ENCODE peak calls at places on chromosomes 6 and 20, in four cellular contexts. L is astrocyte, V is GM23248, E is fibroblast of lung. T is an unnamed sample.

GRCh38 chr6:169824848-169825557 is 73.6 kb downstream of the ERMARD start:
- DNase-seq in E (no peak), V (no peak), L (no peak), T (no peak)

GRCh38 chr6:149499066-149499465 is 14.3 kb upstream of the ZC3H12D start:
- DNase-seq in V (peak; percentile 76), E (peak; percentile 86), L (peak; percentile 83), T (peak; percentile 82)

GRCh38 chr6:37569999-37570776 is 70.5 kb upstream of the CCDC167 start:
- DNase-seq in E (no peak), V (no peak), L (no peak), T (no peak)

GRCh38 chr6:19835605-19836004 is 1.6 kb upstream of the ID4 start:
- DNase-seq in L (no peak), V (no peak), E (no peak), T (no peak)

GRCh38 chr6:5968817-5969726 is 37.7 kb downstream of the NRN1 start:
- DNase-seq in L (peak; percentile 42), V (peak; percentile 82), E (peak; percentile 53), T (peak; percentile 1)

GRCh38 chr6:168056892-168057527 is 22.0 kb downstream of the FRMD1 start:
- DNase-seq in E (no peak), L (no peak), V (no peak), T (no peak)

GRCh38 chr6:74969591-74970267 is 236.1 kb downstream of the COL12A1 start:
- DNase-seq in L (no peak), E (peak; percentile 7), V (no peak), T (no peak)

GRCh38 chr6:17633465-17634188 is 33.5 kb downstream of the FAM8A1 start:
- DNase-seq in E (no peak), V (no peak), L (no peak), T (no peak)

GRCh38 chr6:90118581-90118980 is 178.1 kb downstream of the BACH2 start:
- DNase-seq in L (no peak), E (no peak), V (no peak), T (no peak)

GRCh38 chr20:17635846-17636245 is 46.2 kb downstream of the RRBP1 start:
- DNase-seq in V (peak; percentile 75), E (no peak), L (no peak), T (no peak)

GRCh38 chr6:38215651-38216319 is 396.3 kb downstream of the ZFAND3 start:
- DNase-seq in V (no peak), L (no peak), E (no peak), T (no peak)

GRCh38 chr6:120077489-120077888 is 727.9 kb upstream of the MAN1A1 start:
- DNase-seq in E (no peak), V (peak; percentile 20), L (peak; percentile 1), T (peak; percentile 27)

GRCh38 chr6:125753218-125753936 is 3.9 kb downstream of the HEY2 start:
- DNase-seq in V (peak; percentile 43), E (peak; percentile 32), L (no peak), T (peak; percentile 66)

GRCh38 chr6:158661156-158661555 is 11.3 kb downstream of the SYTL3 start:
- DNase-seq in L (no peak), E (no peak), V (no peak), T (no peak)

GRCh38 chr6:16286151-16286522 is 47.8 kb downstream of the GMPR start:
- DNase-seq in V (peak; percentile 76), L (no peak), E (peak; percentile 31), T (peak; percentile 54)

GRCh38 chr20:50373674-50374286 is 136.4 kb upstream of the PTPN1 start:
- DNase-seq in L (peak; percentile 9), V (peak; percentile 49), E (peak; percentile 25), T (no peak)

GRCh38 chr6:35065441-35065800 is 75.7 kb downstream of the TCP11 start:
- DNase-seq in E (no peak), L (no peak), V (no peak), T (no peak)

GRCh38 chr6:142867988-142868818 is 76.8 kb downstream of the HIVEP2 start:
- DNase-seq in E (peak; percentile 92), V (no peak), L (peak; percentile 95), T (no peak)

GRCh38 chr20:41750137-41750536 is 132.0 kb upstream of the CHD6 start:
- DNase-seq in V (no peak), E (no peak), L (no peak), T (no peak)

GRCh38 chr6:109632405-109632804 is 58.6 kb downstream of the AK9 start:
- DNase-seq in V (no peak), L (no peak), E (no peak), T (no peak)

GRCh38 chr6:40719671-40720374 is 132.7 kb upstream of the LRFN2 start:
- DNase-seq in V (peak; percentile 60), E (peak; percentile 55), L (peak; percentile 44), T (peak; percentile 57)

GRCh38 chr20:57657537-57658446 is 37.6 kb upstream of the ZBP1 start:
- DNase-seq in V (no peak), E (no peak), L (no peak), T (no peak)

GRCh38 chr6:32668226-32668747 is 1.8 kb upstream of the HLA-DQB1 start:
- DNase-seq in E (no peak), V (peak; percentile 24), L (no peak), T (no peak)

GRCh38 chr6:42177514-42178364 is 4.6 kb downstream of the GUCA1A start:
- DNase-seq in V (no peak), E (no peak), L (no peak), T (no peak)

GRCh38 chr20:45427236-45428149 is 11.6 kb downstream of the PIGT start:
- DNase-seq in V (no peak), E (no peak), L (no peak), T (no peak)

GRCh38 chr6:130624046-130624445 is 203.2 kb upstream of the SMLR1 start:
- DNase-seq in L (peak; percentile 80), E (peak; percentile 84), V (no peak), T (no peak)

GRCh38 chr6:37134622-37135191 is 35.2 kb upstream of the PIM1 start:
- DNase-seq in E (peak; percentile 98), V (peak; percentile 98), L (peak; percentile 97), T (peak; percentile 95)

GRCh38 chr6:54086439-54086838 is 24.8 kb upstream of the MLIP start:
- DNase-seq in E (peak; percentile 39), L (peak; percentile 20), V (peak; percentile 40), T (no peak)

GRCh38 chr6:25028346-25028745 is 92.6 kb upstream of the RIPOR2 start:
- DNase-seq in L (no peak), E (no peak), V (no peak), T (no peak)
- H3K9ac ChIP-seq in L (no peak overlapping the region), E (no peak overlapping the region), V (no peak overlapping the region), T (no peak overlapping the region)

GRCh38 chr20:5164645-5165399 is 38.0 kb downstream of the CDS2 start:
- DNase-seq in E (no peak), V (no peak), L (no peak), T (no peak)

GRCh38 chr20:5156670-5157448 is 30.1 kb downstream of the CDS2 start:
- DNase-seq in E (peak; percentile 62), L (peak; percentile 56), V (peak; percentile 29), T (no peak)

GRCh38 chr20:5160882-5161281 is 34.1 kb downstream of the CDS2 start:
- DNase-seq in E (no peak), V (no peak), L (no peak), T (no peak)

GRCh38 chr20:5159928-5160327 is 33.1 kb downstream of the CDS2 start:
- DNase-seq in E (no peak), L (no peak), V (no peak), T (no peak)

GRCh38 chr20:5161536-5162164 is 34.8 kb downstream of the CDS2 start:
- DNase-seq in E (no peak), L (no peak), V (no peak), T (no peak)
- H3K4me1 ChIP-seq in E (peaks cover 8% of the 10 kb centered on the region), L (peaks cover 8% of the 10 kb centered on the region), V (peaks cover 7% of the 10 kb centered on the region), T (peaks cover 5% of the 10 kb centered on the region)

DNA sequence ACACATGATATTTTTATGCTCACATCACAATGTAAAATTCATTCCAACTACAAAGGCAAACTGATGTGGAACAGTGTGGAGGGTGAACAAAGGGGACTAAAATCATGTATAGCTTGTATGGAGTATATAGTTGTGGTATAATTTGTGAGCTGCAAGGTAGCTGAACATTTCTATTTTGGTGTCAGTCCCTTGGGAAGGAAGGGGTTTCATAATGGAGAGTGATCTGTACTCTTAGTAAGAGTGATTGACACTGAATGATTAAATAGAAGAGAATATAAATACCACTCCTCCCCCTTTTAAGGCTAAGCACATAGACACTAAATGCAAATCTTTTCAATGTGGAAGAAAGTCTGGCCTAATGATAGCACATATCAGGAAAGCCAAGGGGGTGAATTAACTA is 104.6 kb downstream of the POPDC3 start:
- DNase-seq in E (no peak), L (no peak), V (no peak), T (no peak)
- H3K9ac ChIP-seq in E (no peak overlapping the region), L (no peak overlapping the region), V (no peak overlapping the region), T (no peak overlapping the region)

GRCh38 chr6:84018453-84019061 is 15.0 kb upstream of the MRAP2 start:
- DNase-seq in L (no peak), E (no peak), V (no peak), T (no peak)
- H3K4me1 ChIP-seq in L (no peaks in the 10 kb centered on the region), E (no peaks in the 10 kb centered on the region), V (no peaks in the 10 kb centered on the region), T (no peaks in the 10 kb centered on the region)

DNA sequence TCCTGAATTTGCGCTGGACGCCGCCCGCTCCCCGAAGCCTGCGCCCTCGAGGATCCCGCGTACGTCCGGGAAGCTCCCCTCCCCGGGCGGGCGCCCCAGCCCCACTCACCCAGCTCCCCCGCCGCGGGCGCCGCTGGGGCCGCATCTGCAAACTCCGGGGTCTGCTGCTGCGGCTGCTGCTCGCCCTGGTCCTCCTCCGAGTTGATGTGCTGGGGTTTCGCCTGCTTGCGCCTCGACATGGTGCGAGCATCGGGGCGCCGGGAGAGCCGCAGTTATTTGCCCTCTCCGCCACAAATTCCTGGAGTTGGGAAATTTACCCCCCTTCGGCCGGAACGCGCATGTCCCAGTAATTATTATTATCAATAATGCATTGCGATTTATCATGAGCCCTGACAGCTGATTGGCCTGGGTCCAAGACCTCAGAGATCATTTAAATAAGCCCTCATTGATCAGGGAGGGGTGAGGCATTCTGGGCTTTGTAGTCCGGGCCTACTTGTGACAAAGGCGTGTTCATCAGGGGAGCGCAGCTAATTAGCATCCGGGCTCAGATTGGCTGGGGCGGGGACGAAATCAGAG is at the start of gene SALL4:
- DNase-seq in E (peak; percentile 23), L (peak; percentile 21), V (no peak), T (no peak)
- H3K9ac ChIP-seq in E (no peak within 1 kb of the TSS), L (peak within 1 kb of the TSS; percentile 67), V (peak within 1 kb of the TSS; percentile 24), T (peak within 1 kb of the TSS; percentile 72)

GRCh38 chr6:44126320-44127149 is 717 bp downstream of the MRPL14 start:
- DNase-seq in V (peak; percentile 86), L (peak; percentile 74), E (peak; percentile 79), T (peak; percentile 86)

GRCh38 chr6:44120692-44121443 is 6.4 kb downstream of the MRPL14 start:
- DNase-seq in E (no peak), L (no peak), V (no peak), T (no peak)

GRCh38 chr6:44122821-44123220 is 4.4 kb downstream of the MRPL14 start:
- DNase-seq in E (peak; percentile 66), V (peak; percentile 28), L (peak; percentile 59), T (no peak)

GRCh38 chr6:44119704-44120262 is 7.5 kb downstream of the MRPL14 start:
- DNase-seq in L (peak; percentile 44), E (peak; percentile 58), V (peak; percentile 48), T (no peak)

DNA sequence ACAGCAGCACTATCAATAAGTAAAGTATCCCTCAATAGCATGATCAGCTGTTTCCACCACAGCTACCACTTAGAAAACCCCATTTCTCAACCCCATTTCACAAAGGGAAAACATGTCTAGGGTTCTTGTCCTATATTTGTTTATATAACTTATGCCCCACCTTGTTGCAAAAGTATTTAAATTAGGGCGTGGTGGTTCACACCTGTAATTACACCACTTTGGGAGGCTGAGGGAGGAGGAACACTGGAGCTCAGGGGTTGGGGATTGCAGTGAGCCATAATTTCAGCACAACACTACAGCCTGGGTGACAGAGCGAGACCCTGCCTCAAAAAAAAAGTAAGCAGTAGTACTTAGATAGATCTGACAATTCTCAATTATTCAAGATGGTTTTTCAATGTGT is 3.7 kb downstream of the MRPL14 start:
- DNase-seq in V (no peak), E (no peak), L (no peak), T (no peak)
- H3K4me1 ChIP-seq in V (peaks cover 64% of the 10 kb centered on the region), E (peaks cover 13% of the 10 kb centered on the region), L (peaks cover 47% of the 10 kb centered on the region), T (peaks cover 48% of the 10 kb centered on the region)